ENCODE peak calls at places on chromosomes 1 and 21, in six cellular contexts. L is heart right ventricle, E is fibroblast of lung, D is endothelial cell, H is NB4, R is GM13977. Q is an unnamed sample.

GRCh38 chr1:61083799-61084385 is 1.5 kb downstream of the NFIA start:
- DNase-seq in D (no peak), H (no peak), R (no peak), L (no peak), E (peak; percentile 13), Q (no peak)

GRCh38 chr21:23067672-23068071 is 2069.5 kb downstream of the NCAM2 start:
- DNase-seq in L (no peak), E (no peak), R (no peak), D (no peak), H (no peak), Q (no peak)

GRCh38 chr1:209527372-209527771 is 56.1 kb upstream of the CAMK1G start:
- DNase-seq in E (peak; percentile 57), H (no peak), L (no peak), R (no peak), D (no peak), Q (no peak)

GRCh38 chr1:59687081-59687480 is 127.7 kb upstream of the HOOK1 start:
- DNase-seq in R (no peak), E (no peak), D (no peak), L (no peak), H (no peak), Q (no peak)

GRCh38 chr1:105485207-105485606 is 1571.3 kb upstream of the PRMT6 start:
- DNase-seq in H (no peak), R (no peak), L (no peak), D (no peak), E (peak; percentile 69), Q (no peak)

GRCh38 chr1:42429623-42430022 is 26.2 kb downstream of the ZMYND12 start:
- DNase-seq in E (no peak), R (no peak), D (no peak), H (no peak), L (no peak), Q (no peak)

GRCh38 chr21:22535630-22536029 is 1537.4 kb downstream of the NCAM2 start:
- DNase-seq in D (no peak), E (no peak), R (no peak), L (no peak), H (no peak), Q (no peak)

GRCh38 chr21:14952916-14953315 is 111.9 kb downstream of the NRIP1 start:
- DNase-seq in R (no peak), L (no peak), H (no peak), D (no peak), E (no peak), Q (no peak)

GRCh38 chr1:202018226-202018475 is 7.8 kb downstream of the ELF3 start:
- DNase-seq in D (no peak), L (no peak), E (no peak), R (no peak), H (no peak), Q (no peak)

GRCh38 chr1:48917901-48918603 is 141.4 kb upstream of the BEND5 start:
- DNase-seq in E (no peak), R (no peak), L (no peak), D (no peak), H (no peak), Q (no peak)

GRCh38 chr1:1779691-1780597 is 1.7 kb upstream of the NADK start:
- DNase-seq in H (peak; percentile 94), E (peak; percentile 58), R (peak; percentile 82), D (no peak), L (peak; percentile 42), Q (peak; percentile 88)

GRCh38 chr1:243267346-243268283 is 11.8 kb downstream of the SDCCAG8 start:
- DNase-seq in D (no peak), L (no peak), E (no peak), H (peak; percentile 83), R (no peak), Q (peak; percentile 68)

GRCh38 chr1:226351709-226352108 is 42.7 kb upstream of the LIN9 start:
- DNase-seq in R (no peak), L (no peak), H (peak; percentile 51), E (no peak), D (no peak), Q (no peak)

GRCh38 chr1:70727891-70728443 is 316.9 kb downstream of the CTH start:
- DNase-seq in D (no peak), R (no peak), E (no peak), H (no peak), L (no peak), Q (no peak)

GRCh38 chr1:118927421-118927820 is 60.7 kb downstream of the TBX15 start:
- DNase-seq in R (no peak), L (no peak), H (no peak), D (no peak), E (no peak), Q (no peak)

GRCh38 chr1:151612506-151613274 is 840 bp downstream of the SNX27 start:
- DNase-seq in E (peak; percentile 23), H (peak; percentile 64), L (peak; percentile 29), R (peak; percentile 53), D (peak; percentile 42), Q (no peak)

GRCh38 chr1:17258116-17258757 is 9.3 kb downstream of the PADI3 start:
- DNase-seq in R (no peak), L (no peak), D (no peak), E (no peak), H (no peak), Q (no peak)

GRCh38 chr1:20390589-20391331 is 95.2 kb downstream of the CAMK2N1 start:
- DNase-seq in E (peak; percentile 47), L (no peak), D (no peak), R (no peak), H (no peak), Q (no peak)

GRCh38 chr1:2931722-2932401 is 89.4 kb upstream of the ACTRT2 start:
- DNase-seq in E (no peak), D (no peak), L (no peak), R (no peak), H (no peak), Q (no peak)

GRCh38 chr1:102186541-102186940 is 189.8 kb upstream of the OLFM3 start:
- DNase-seq in R (no peak), H (no peak), L (no peak), D (no peak), E (no peak), Q (no peak)

GRCh38 chr1:65514083-65514482 is 93.6 kb downstream of the LEPR start:
- DNase-seq in H (no peak), R (no peak), E (no peak), L (no peak), D (no peak), Q (no peak)

GRCh38 chr1:2803931-2804627 is 2.6 kb upstream of the TTC34 start:
- DNase-seq in L (no peak), E (no peak), D (no peak), R (no peak), H (no peak), Q (peak; percentile 41)

GRCh38 chr1:99992760-99993467 is 23.1 kb downstream of the SLC35A3 start:
- DNase-seq in R (no peak), L (no peak), H (peak; percentile 11), D (no peak), E (peak; percentile 2), Q (no peak)

GRCh38 chr1:42964032-42964812 is 5.6 kb upstream of the SLC2A1 start:
- DNase-seq in E (no peak), D (no peak), R (no peak), L (no peak), H (no peak), Q (no peak)

GRCh38 chr1:35539073-35539823 is 18.0 kb downstream of the KIAA0319L start:
- DNase-seq in R (no peak), D (no peak), E (peak; percentile 53), H (peak; percentile 31), L (no peak), Q (no peak)

GRCh38 chr21:45353200-45353599 is 51.8 kb upstream of the COL18A1 start:
- DNase-seq in H (no peak), L (no peak), E (no peak), D (no peak), R (no peak), Q (no peak)

GRCh38 chr21:45356653-45357435 is 48.1 kb upstream of the COL18A1 start:
- DNase-seq in R (no peak), D (no peak), L (no peak), H (no peak), E (no peak), Q (no peak)

GRCh38 chr21:45355573-45355972 is 49.4 kb upstream of the COL18A1 start:
- DNase-seq in E (no peak), D (no peak), H (no peak), R (no peak), L (no peak), Q (no peak)

GRCh38 chr21:45356251-45356650 is 48.7 kb upstream of the COL18A1 start:
- DNase-seq in H (no peak), L (no peak), R (no peak), E (no peak), D (no peak), Q (no peak)

DNA sequence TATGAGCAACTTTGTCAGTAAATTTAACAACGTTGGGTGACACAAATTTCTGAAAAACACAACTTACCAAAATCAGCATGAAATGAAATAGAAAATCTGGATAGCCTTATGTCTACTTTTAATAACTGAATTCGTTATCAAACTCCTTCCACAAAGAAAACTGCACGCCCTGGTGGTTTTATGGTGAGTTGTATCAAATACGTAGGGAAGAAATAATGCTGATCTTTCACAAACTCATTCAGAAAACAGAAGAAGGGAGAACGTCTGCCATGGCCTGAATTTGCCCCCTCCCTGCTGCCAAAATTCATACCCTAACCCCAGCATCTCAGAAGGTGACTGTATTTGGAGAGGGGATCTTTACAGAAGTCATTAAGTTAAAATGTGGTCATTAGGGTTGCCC is 50.0 kb upstream of the COL18A1 start:
- DNase-seq in E (no peak), R (no peak), H (no peak), L (no peak), D (no peak), Q (no peak)
- TF ChIP-seq CTCF in E (no peak), R (no peak), H (no peak), L (peak; percentile 19), D (no peak), Q (no peak)

GRCh38 chr1:86753700-86754099 is 49.3 kb downstream of the SH3GLB1 start:
- DNase-seq in H (peak; percentile 37), L (no peak), E (no peak), R (no peak), D (no peak), Q (no peak)
- TF ChIP-seq CTCF in H (no peak), L (no peak), E (no peak), R (peak; percentile 15), D (no peak), Q (no peak)

GRCh38 chr1:29230553-29231378 is at the start of gene MECR:
- DNase-seq in E (peak; percentile 90), L (peak; percentile 94), H (peak; percentile 95), D (peak; percentile 96), R (peak; percentile 97), Q (peak; percentile 94)
- TF ChIP-seq CTCF in E (peak; percentile 21), L (peak; percentile 43), H (peak; percentile 34), D (no peak), R (peak; percentile 38), Q (no peak)

GRCh38 chr21:44486302-44486701 is 31.0 kb downstream of the LRRC3 start:
- DNase-seq in H (no peak), D (no peak), L (no peak), E (no peak), R (no peak), Q (no peak)

GRCh38 chr21:44485796-44486195 is 30.5 kb downstream of the LRRC3 start:
- DNase-seq in H (no peak), D (no peak), L (no peak), E (no peak), R (no peak), Q (no peak)

GRCh38 chr21:44489962-44490361 is 34.7 kb downstream of the LRRC3 start:
- DNase-seq in L (no peak), R (no peak), E (no peak), H (no peak), D (no peak), Q (no peak)

GRCh38 chr21:44485254-44485793 is 30.0 kb downstream of the LRRC3 start:
- DNase-seq in R (no peak), E (no peak), D (no peak), H (no peak), L (no peak), Q (no peak)

GRCh38 chr21:44487831-44488230 is 32.5 kb downstream of the LRRC3 start:
- DNase-seq in D (no peak), E (no peak), L (no peak), R (no peak), H (peak; percentile 56), Q (no peak)
- TF ChIP-seq CTCF in D (peak; percentile 64), E (peak; percentile 25), L (peak; percentile 32), R (peak; percentile 55), H (peak; percentile 64), Q (peak; percentile 43)